ENCODE peak calls at places on chromosome 1, in five cellular contexts. B is SK-N-SH, Z is GM12878, U is K562, S is HepG2. W is an unnamed sample.
A peak's percentile ranks its signal among the peaks of the same experiment; 100 is the strongest.

GRCh38 chr1:235601087-235601486 is 48.5 kb downstream of the GNG4 start:
- DNase-seq in B (no peak), Z (no peak), U (peak; percentile 37), S (no peak), W (peak; percentile 32)

GRCh38 chr1:213659580-213660547 is 327.9 kb upstream of the PROX1 start:
- DNase-seq in B (no peak), Z (no peak), U (no peak), S (no peak), W (no peak)

GRCh38 chr1:87370519-87370918 is 41.8 kb downstream of the LMO4 start:
- DNase-seq in B (peak; percentile 6), Z (no peak), U (no peak), S (no peak), W (no peak)

GRCh38 chr1:42962641-42963377 is 4.1 kb upstream of the SLC2A1 start:
- DNase-seq in B (no peak), Z (no peak), U (peak; percentile 85), S (peak; percentile 61), W (no peak)

GRCh38 chr1:26275580-26276431 is 4.1 kb upstream of the SH3BGRL3 start:
- DNase-seq in B (peak; percentile 76), Z (no peak), U (peak; percentile 84), S (peak; percentile 59), W (peak; percentile 91)

GRCh38 chr1:112540395-112540794 is 31.6 kb downstream of the WNT2B start:
- DNase-seq in B (no peak), Z (no peak), U (no peak), S (no peak), W (no peak)

GRCh38 chr1:7432896-7433380 is 338.2 kb upstream of the VAMP3 start:
- DNase-seq in B (no peak), Z (no peak), U (no peak), S (no peak), W (no peak)

GRCh38 chr1:170481000-170481399 is 51.0 kb upstream of the GORAB start:
- DNase-seq in B (no peak), Z (no peak), U (no peak), S (no peak), W (no peak)

GRCh38 chr1:67840449-67840848 is 7.2 kb upstream of the GNG12 start:
- DNase-seq in B (no peak), Z (no peak), U (no peak), S (no peak), W (no peak)

GRCh38 chr1:76300556-76300955 is 226.0 kb downstream of the ST6GALNAC3 start:
- DNase-seq in B (no peak), Z (no peak), U (no peak), S (no peak), W (no peak)

GRCh38 chr1:109516872-109517271 is 7.3 kb upstream of the AMIGO1 start:
- DNase-seq in B (no peak), Z (no peak), U (no peak), S (no peak), W (no peak)

GRCh38 chr1:11054666-11055065 is 5.2 kb downstream of the SRM start:
- DNase-seq in B (no peak), Z (no peak), U (no peak), S (no peak), W (peak; percentile 28)

GRCh38 chr1:11051781-11052510 is 4.9 kb upstream of the MASP2 start:
- DNase-seq in B (no peak), Z (no peak), U (no peak), S (no peak), W (peak; percentile 67)

GRCh38 chr1:11054181-11054580 is 5.6 kb downstream of the SRM start:
- DNase-seq in B (no peak), Z (no peak), U (no peak), S (no peak), W (no peak)

GRCh38 chr1:11053758-11054137 is 6.1 kb downstream of the SRM start:
- DNase-seq in B (no peak), Z (no peak), U (peak; percentile 79), S (no peak), W (peak; percentile 50)

GRCh38 chr1:11052839-11053757 is 6.1 kb upstream of the MASP2 start:
- DNase-seq in B (peak; percentile 88), Z (no peak), U (peak; percentile 66), S (no peak), W (peak; percentile 33)
- TF ChIP-seq POLR2AphosphoS5 in B (no peak), Z (no peak), U (no peak), S (no peak), W (peak; percentile 72)

DNA sequence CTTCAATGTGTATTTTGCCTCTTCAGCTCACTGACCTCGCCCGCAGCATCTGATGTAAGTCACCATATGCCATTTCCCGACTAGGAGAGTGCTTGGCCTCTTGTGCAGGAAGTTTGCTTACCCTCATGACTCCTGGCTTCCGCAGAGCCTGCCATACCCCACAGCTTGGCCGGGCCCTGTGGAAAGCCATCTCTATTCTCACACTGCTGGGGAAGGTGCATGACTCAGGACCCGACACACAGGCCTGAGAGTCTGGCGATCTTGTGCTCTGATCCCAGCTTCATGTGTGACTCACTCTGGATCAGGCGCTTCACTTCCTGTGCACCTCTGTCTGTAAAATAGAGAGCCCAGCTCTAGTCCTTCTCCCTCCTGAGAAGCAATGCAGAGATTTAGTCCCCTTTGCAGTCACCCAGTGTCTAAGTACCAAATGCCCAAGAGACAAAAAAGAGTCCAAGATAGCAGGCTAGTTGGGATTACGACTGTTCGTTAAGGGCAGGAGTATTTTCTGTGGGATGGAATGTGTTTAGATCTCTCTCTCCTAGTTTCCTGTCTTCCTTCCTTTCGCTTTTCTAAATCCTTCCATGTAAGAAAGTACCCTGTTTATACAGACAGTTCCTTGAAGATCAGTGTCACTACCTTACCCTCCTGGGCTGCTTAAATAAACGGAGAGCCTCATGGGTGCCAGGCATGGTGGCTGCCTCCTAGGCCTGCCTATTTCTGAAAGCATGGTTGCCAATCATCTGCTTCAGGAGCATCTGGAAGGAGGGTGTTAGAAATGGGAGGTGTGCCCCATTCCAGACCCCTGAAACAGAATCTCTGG is 62.8 kb upstream of the KIF26B start:
- DNase-seq in B (peak; percentile 46), Z (no peak), U (peak; percentile 36), S (peak; percentile 84), W (no peak)
- TF ChIP-seq REST in B (no peak), Z (no peak), U (no peak), S (no peak), W (no peak)

DNA sequence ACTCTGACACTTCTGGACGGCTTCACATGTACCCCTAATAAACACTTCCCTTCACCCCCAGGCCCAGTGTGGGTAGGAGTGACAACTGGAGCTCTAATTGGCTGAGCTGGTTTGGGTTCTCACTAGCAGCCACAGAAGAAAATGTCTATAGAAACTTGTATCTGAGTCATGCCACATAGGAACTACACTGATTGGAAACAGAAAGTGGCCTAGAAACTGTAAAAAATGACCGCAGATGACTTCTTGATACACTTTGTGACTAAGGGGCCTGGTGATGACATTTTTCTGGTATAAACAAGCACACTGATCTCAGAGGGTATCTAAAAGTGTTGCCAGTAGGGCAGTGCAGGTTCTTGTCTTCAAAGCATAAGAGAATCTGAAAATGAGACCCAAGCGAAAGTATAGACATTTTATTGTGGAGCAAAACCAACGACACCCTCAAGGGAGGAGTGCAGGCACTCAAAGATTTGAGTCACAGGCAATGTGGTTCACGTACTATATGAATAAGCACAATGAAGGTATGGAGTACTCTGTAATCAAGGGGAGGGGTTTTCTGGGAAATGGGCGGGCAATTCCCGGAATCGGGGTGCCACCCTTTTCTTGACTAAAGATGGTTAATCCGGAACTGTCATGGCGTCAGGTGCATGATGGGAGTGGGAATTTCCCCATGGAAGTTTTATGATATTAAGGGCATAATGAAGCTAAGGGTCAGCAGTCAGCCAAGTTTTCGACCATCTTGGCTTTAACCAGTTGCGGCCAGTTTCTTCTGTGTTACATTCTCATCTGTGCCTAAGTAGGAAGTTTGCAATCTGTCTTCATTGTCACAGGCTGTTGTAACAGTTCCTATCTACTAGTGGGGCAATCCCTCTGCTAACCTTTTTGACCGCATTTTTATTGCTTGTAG is at the start of gene AIM2:
- DNase-seq in B (no peak), Z (peak; percentile 97), U (peak; percentile 75), S (no peak), W (peak; percentile 88)
- TF ChIP-seq GABPA in B (no peak), Z (peak; percentile 32), U (no peak), S (no peak), W (peak; percentile 42)

DNA sequence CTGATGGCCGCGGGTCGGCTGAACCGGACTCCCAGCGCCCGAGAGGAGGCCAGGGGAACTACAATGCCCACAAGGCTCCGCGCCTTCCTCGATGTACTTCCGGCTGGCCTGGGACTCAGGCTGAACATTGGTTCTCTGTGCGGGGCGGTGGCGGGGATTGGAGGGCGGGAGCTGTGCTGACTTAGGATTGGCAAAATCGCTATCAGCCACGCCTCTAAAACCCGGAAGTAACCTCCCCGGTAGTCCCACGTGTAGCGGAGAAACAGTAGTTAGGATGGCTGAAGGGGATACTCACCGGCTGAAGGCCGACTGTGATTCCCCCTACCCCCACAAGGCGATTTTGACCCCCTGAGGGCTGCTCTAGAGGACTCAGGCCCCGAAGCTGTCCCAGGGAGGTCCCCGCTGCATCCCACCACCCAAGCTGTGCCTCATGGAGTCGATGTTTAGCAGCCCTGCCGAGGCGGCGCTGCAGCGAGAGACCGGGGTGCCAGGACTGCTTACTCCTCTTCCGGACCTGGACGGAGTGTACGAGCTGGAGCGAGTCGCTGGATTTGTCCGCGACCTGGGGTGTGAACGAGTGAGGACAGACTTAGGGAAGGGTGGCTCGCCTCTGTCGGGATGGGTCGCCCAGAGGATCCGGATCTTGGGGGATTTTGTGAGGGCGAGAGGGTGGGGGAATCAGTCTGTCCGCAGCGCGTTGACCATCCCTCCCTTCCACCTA is at the start of gene DPH2:
- DNase-seq in B (peak; percentile 96), Z (peak; percentile 91), U (peak; percentile 98), S (peak; percentile 96), W (peak; percentile 99)
- TF ChIP-seq POLR2AphosphoS5 in B (peak; percentile 64), Z (peak; percentile 77), U (peak; percentile 51), S (peak; percentile 64), W (no peak)

DNA sequence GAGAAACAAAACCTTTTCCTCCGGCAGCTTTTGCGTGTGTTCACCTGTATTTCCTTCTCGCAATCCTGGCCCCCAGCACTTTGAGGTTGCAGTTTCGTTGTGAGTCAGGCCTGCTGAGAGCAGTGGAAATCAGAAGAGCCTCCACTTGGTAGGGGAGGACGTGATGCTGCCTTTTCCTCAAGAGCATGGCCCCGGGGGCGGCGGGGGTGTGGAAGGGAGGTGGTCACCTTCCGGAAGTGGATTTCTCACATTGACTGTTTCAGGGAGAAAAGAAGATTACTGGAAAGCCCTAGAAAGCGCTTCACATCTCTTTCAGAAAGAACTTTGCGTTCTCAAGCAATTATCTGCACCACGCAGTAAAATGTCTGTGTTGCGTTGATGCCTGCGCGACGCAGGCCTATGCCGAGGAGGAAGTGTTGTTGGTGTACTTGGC is 12.2 kb upstream of the IL10 start:
- DNase-seq in B (no peak), Z (no peak), U (no peak), S (no peak), W (no peak)
- TF ChIP-seq REST in B (no peak), Z (peak; percentile 22), U (no peak), S (no peak), W (no peak)

DNA sequence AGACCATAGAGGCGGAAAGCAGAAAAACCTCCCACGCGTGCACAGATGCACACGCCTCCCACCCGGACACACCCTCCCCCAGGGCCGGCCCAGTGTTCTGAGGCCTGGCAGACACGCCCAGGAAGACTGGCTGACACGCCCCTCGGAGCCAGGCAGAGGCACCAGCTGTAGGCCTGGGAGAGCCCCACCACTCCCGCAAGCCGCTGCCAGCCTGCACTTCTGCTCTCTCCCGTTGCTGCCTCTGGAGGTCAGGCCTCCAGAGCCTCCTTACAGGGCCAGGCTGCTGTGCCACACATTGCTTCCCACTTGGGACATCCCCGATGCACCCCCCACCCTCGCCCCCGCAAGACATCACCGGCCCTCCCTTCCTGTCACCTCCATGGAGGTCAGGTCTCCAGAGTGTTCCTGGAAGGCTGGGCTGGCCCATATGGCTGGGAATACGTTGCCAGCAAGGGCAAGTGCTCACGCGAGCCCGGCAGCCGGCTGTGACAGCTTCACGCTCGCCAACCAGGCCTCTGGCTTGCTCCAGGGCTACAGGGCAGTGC is 40.4 kb downstream of the CASZ1 start:
- DNase-seq in B (peak; percentile 89), Z (no peak), U (peak; percentile 80), S (no peak), W (peak; percentile 10)
- TF ChIP-seq GABPA in B (no peak), Z (no peak), U (no peak), S (no peak), W (no peak)

W was measured in HL-60.